ENCODE peak calls at places on chromosome 2, in four cellular contexts. One of them, this sample, is unnamed.

GRCh38 chr2:154261473-154262027 is 389.8 kb downstream of the GALNT13 start:
- DNase-seq in nucleus accumbens: no peak
- DNase-seq in stimulated activated CD4-positive, alpha-beta T cell treated with anti-CD3 and anti-CD28 coated beads, Interleukin-2, amount 100 ng/mL, for 24 hours: no peak
- DNase-seq in neural progenitor cell: no peak
- DNase-seq in this sample: no peak

GRCh38 chr2:214217599-214217998 is 193.3 kb upstream of the VWC2L start:
- DNase-seq in nucleus accumbens: no peak
- DNase-seq in stimulated activated CD4-positive, alpha-beta T cell treated with anti-CD3 and anti-CD28 coated beads, Interleukin-2, amount 100 ng/mL, for 24 hours: no peak
- DNase-seq in neural progenitor cell: peak
- DNase-seq in this sample: no peak

GRCh38 chr2:59502981-59503380 is 1050.5 kb downstream of the BCL11A start:
- DNase-seq in neural progenitor cell: no peak
- DNase-seq in stimulated activated CD4-positive, alpha-beta T cell treated with anti-CD3 and anti-CD28 coated beads, Interleukin-2, amount 100 ng/mL, for 24 hours: no peak
- DNase-seq in nucleus accumbens: no peak
- DNase-seq in this sample: no peak

GRCh38 chr2:63192889-63193778 is 142.5 kb downstream of the OTX1 start:
- DNase-seq in neural progenitor cell: no peak
- DNase-seq in stimulated activated CD4-positive, alpha-beta T cell treated with anti-CD3 and anti-CD28 coated beads, Interleukin-2, amount 100 ng/mL, for 24 hours: no peak
- DNase-seq in nucleus accumbens: no peak
- DNase-seq in this sample: no peak

GRCh38 chr2:234491897-234492296 is 5.0 kb downstream of the ARL4C start:
- DNase-seq in neural progenitor cell: no peak
- DNase-seq in stimulated activated CD4-positive, alpha-beta T cell treated with anti-CD3 and anti-CD28 coated beads, Interleukin-2, amount 100 ng/mL, for 24 hours: no peak
- DNase-seq in nucleus accumbens: no peak
- DNase-seq in this sample: no peak

GRCh38 chr2:45567974-45568789 is 42.9 kb downstream of the SRBD1 start:
- DNase-seq in nucleus accumbens: no peak
- DNase-seq in neural progenitor cell: no peak
- DNase-seq in stimulated activated CD4-positive, alpha-beta T cell treated with anti-CD3 and anti-CD28 coated beads, Interleukin-2, amount 100 ng/mL, for 24 hours: no peak
- DNase-seq in this sample: no peak

GRCh38 chr2:19140463-19141208 is 217.8 kb downstream of the OSR1 start:
- DNase-seq in neural progenitor cell: no peak
- DNase-seq in nucleus accumbens: no peak
- DNase-seq in stimulated activated CD4-positive, alpha-beta T cell treated with anti-CD3 and anti-CD28 coated beads, Interleukin-2, amount 100 ng/mL, for 24 hours: no peak
- DNase-seq in this sample: peak

GRCh38 chr2:170736628-170737027 is 21.5 kb downstream of the SP5 start:
- DNase-seq in neural progenitor cell: no peak
- DNase-seq in nucleus accumbens: no peak
- DNase-seq in stimulated activated CD4-positive, alpha-beta T cell treated with anti-CD3 and anti-CD28 coated beads, Interleukin-2, amount 100 ng/mL, for 24 hours: no peak
- DNase-seq in this sample: no peak

GRCh38 chr2:224838335-224838734 is 122.2 kb upstream of the CCDC195 start:
- DNase-seq in neural progenitor cell: no peak
- DNase-seq in stimulated activated CD4-positive, alpha-beta T cell treated with anti-CD3 and anti-CD28 coated beads, Interleukin-2, amount 100 ng/mL, for 24 hours: no peak
- DNase-seq in nucleus accumbens: no peak
- DNase-seq in this sample: no peak

GRCh38 chr2:235449568-235449967 is 44.3 kb upstream of the AGAP1 start:
- DNase-seq in nucleus accumbens: no peak
- DNase-seq in neural progenitor cell: no peak
- DNase-seq in stimulated activated CD4-positive, alpha-beta T cell treated with anti-CD3 and anti-CD28 coated beads, Interleukin-2, amount 100 ng/mL, for 24 hours: no peak
- DNase-seq in this sample: no peak

GRCh38 chr2:190469770-190470169 is 61.6 kb downstream of the MFSD6 start:
- DNase-seq in nucleus accumbens: no peak
- DNase-seq in neural progenitor cell: no peak
- DNase-seq in stimulated activated CD4-positive, alpha-beta T cell treated with anti-CD3 and anti-CD28 coated beads, Interleukin-2, amount 100 ng/mL, for 24 hours: no peak
- DNase-seq in this sample: peak

GRCh38 chr2:32865399-32866068 is 81.2 kb upstream of the LTBP1 start:
- DNase-seq in stimulated activated CD4-positive, alpha-beta T cell treated with anti-CD3 and anti-CD28 coated beads, Interleukin-2, amount 100 ng/mL, for 24 hours: no peak
- DNase-seq in nucleus accumbens: no peak
- DNase-seq in neural progenitor cell: no peak
- DNase-seq in this sample: peak